ENCODE peak calls at places on chromosomes 4 and X, in nine cellular contexts. One of them, this sample, is unnamed.

GRCh38 chr4:168803727-168804126 is 206.3 kb downstream of the CBR4 start:
- DNase-seq in astrocyte: peak
- DNase-seq in GM12878: no peak
- DNase-seq in neural progenitor cell: peak
- DNase-seq in IMR-90: peak
- DNase-seq in fibroblast of lung: peak
- DNase-seq in HepG2: no peak
- DNase-seq in K562: no peak
- DNase-seq in HCT116: no peak
- DNase-seq in this sample: peak

GRCh38 chrX:43655961-43656494 is at the start of gene MAOA:
- DNase-seq in HepG2: peak
- DNase-seq in IMR-90: no peak
- DNase-seq in neural progenitor cell: peak
- DNase-seq in GM12878: no peak
- DNase-seq in K562: no peak
- DNase-seq in astrocyte: no peak
- DNase-seq in fibroblast of lung: peak
- DNase-seq in HCT116: no peak
- DNase-seq in this sample: no peak

GRCh38 chr4:926538-926937 is 5.6 kb downstream of the GAK start:
- DNase-seq in astrocyte: no peak
- DNase-seq in HepG2: peak
- DNase-seq in IMR-90: no peak
- DNase-seq in K562: peak
- DNase-seq in fibroblast of lung: peak
- DNase-seq in neural progenitor cell: peak
- DNase-seq in GM12878: no peak
- DNase-seq in HCT116: no peak
- DNase-seq in this sample: no peak

GRCh38 chr4:152500798-152501434 is 35.0 kb downstream of the FBXW7 start:
- DNase-seq in astrocyte: peak
- DNase-seq in HepG2: peak
- DNase-seq in HCT116: peak
- DNase-seq in fibroblast of lung: peak
- DNase-seq in K562: peak
- DNase-seq in GM12878: peak
- DNase-seq in neural progenitor cell: peak
- DNase-seq in IMR-90: peak
- DNase-seq in this sample: peak

GRCh38 chr4:38985363-38986065 is 46.7 kb downstream of the TMEM156 start:
- DNase-seq in HepG2: no peak
- DNase-seq in HCT116: no peak
- DNase-seq in GM12878: no peak
- DNase-seq in K562: no peak
- DNase-seq in fibroblast of lung: no peak
- DNase-seq in neural progenitor cell: peak
- DNase-seq in astrocyte: no peak
- DNase-seq in IMR-90: no peak
- DNase-seq in this sample: no peak

GRCh38 chr4:120918788-120919187 is 3.7 kb downstream of the PRDM5 start:
- DNase-seq in K562: no peak
- DNase-seq in HepG2: no peak
- DNase-seq in neural progenitor cell: no peak
- DNase-seq in fibroblast of lung: peak
- DNase-seq in astrocyte: peak
- DNase-seq in HCT116: no peak
- DNase-seq in IMR-90: peak
- DNase-seq in GM12878: no peak
- DNase-seq in this sample: no peak

GRCh38 chr4:147491076-147491475 is 10.2 kb downstream of the EDNRA start:
- DNase-seq in fibroblast of lung: peak
- DNase-seq in astrocyte: no peak
- DNase-seq in HepG2: no peak
- DNase-seq in GM12878: no peak
- DNase-seq in IMR-90: no peak
- DNase-seq in HCT116: no peak
- DNase-seq in neural progenitor cell: no peak
- DNase-seq in K562: no peak
- DNase-seq in this sample: no peak

GRCh38 chrX:63613531-63614028 is 171.4 kb downstream of the ARHGEF9 start:
- DNase-seq in IMR-90: no peak
- DNase-seq in HCT116: no peak
- DNase-seq in HepG2: peak
- DNase-seq in GM12878: no peak
- DNase-seq in neural progenitor cell: no peak
- DNase-seq in K562: peak
- DNase-seq in fibroblast of lung: no peak
- DNase-seq in astrocyte: no peak
- DNase-seq in this sample: no peak

GRCh38 chrX:118329179-118329578 is 16.7 kb upstream of the WDR44 start:
- DNase-seq in HCT116: no peak
- DNase-seq in GM12878: no peak
- DNase-seq in astrocyte: no peak
- DNase-seq in fibroblast of lung: no peak
- DNase-seq in neural progenitor cell: no peak
- DNase-seq in HepG2: no peak
- DNase-seq in K562: peak
- DNase-seq in IMR-90: no peak
- DNase-seq in this sample: no peak

GRCh38 chr4:16124232-16124631 is 40.4 kb upstream of the PROM1 start:
- DNase-seq in HCT116: no peak
- DNase-seq in HepG2: no peak
- DNase-seq in fibroblast of lung: no peak
- DNase-seq in GM12878: no peak
- DNase-seq in neural progenitor cell: no peak
- DNase-seq in astrocyte: no peak
- DNase-seq in K562: no peak
- DNase-seq in IMR-90: no peak
- DNase-seq in this sample: no peak

GRCh38 chr4:147518846-147519767 is 38.2 kb downstream of the EDNRA start:
- DNase-seq in neural progenitor cell: peak
- DNase-seq in GM12878: peak
- DNase-seq in fibroblast of lung: peak
- DNase-seq in K562: peak
- DNase-seq in IMR-90: peak
- DNase-seq in HepG2: peak
- DNase-seq in HCT116: peak
- DNase-seq in astrocyte: peak
- DNase-seq in this sample: no peak

GRCh38 chrX:133258481-133258880 is 40.3 kb upstream of the TFDP3 start:
- DNase-seq in GM12878: no peak
- DNase-seq in K562: no peak
- DNase-seq in fibroblast of lung: peak
- DNase-seq in HCT116: no peak
- DNase-seq in astrocyte: peak
- DNase-seq in HepG2: no peak
- DNase-seq in neural progenitor cell: no peak
- DNase-seq in IMR-90: peak
- DNase-seq in this sample: no peak

GRCh38 chrX:55598333-55598732 is 24.9 kb upstream of the FOXR2 start:
- DNase-seq in GM12878: no peak
- DNase-seq in fibroblast of lung: no peak
- DNase-seq in IMR-90: no peak
- DNase-seq in K562: no peak
- DNase-seq in neural progenitor cell: no peak
- DNase-seq in astrocyte: no peak
- DNase-seq in HepG2: no peak
- DNase-seq in HCT116: no peak
- DNase-seq in this sample: no peak

GRCh38 chrX:123215397-123216089 is 31.5 kb downstream of the GRIA3 start:
- DNase-seq in neural progenitor cell: no peak
- DNase-seq in IMR-90: no peak
- DNase-seq in fibroblast of lung: no peak
- DNase-seq in astrocyte: no peak
- DNase-seq in HepG2: no peak
- DNase-seq in HCT116: no peak
- DNase-seq in K562: peak
- DNase-seq in GM12878: no peak
- DNase-seq in this sample: no peak

GRCh38 chrX:68822641-68823410 is 6.0 kb upstream of the EFNB1 start:
- DNase-seq in fibroblast of lung: peak
- DNase-seq in IMR-90: peak
- DNase-seq in K562: peak
- DNase-seq in HepG2: peak
- DNase-seq in GM12878: no peak
- DNase-seq in HCT116: peak
- DNase-seq in neural progenitor cell: peak
- DNase-seq in astrocyte: peak
- DNase-seq in this sample: no peak

GRCh38 chr4:175946472-175947116 is 119.0 kb upstream of the WDR17 start:
- DNase-seq in HepG2: no peak
- DNase-seq in IMR-90: no peak
- DNase-seq in fibroblast of lung: peak
- DNase-seq in HCT116: no peak
- DNase-seq in K562: no peak
- DNase-seq in astrocyte: no peak
- DNase-seq in neural progenitor cell: no peak
- DNase-seq in GM12878: no peak
- DNase-seq in this sample: no peak

GRCh38 chr4:27066591-27066990 is 205.9 kb downstream of the STIM2 start:
- DNase-seq in GM12878: no peak
- DNase-seq in IMR-90: no peak
- DNase-seq in HCT116: no peak
- DNase-seq in HepG2: no peak
- DNase-seq in fibroblast of lung: no peak
- DNase-seq in neural progenitor cell: no peak
- DNase-seq in K562: no peak
- DNase-seq in astrocyte: no peak
- DNase-seq in this sample: no peak

GRCh38 chr4:59200992-59201391 is 1999.1 kb upstream of the ADGRL3 start:
- DNase-seq in K562: no peak
- DNase-seq in fibroblast of lung: no peak
- DNase-seq in HepG2: no peak
- DNase-seq in GM12878: no peak
- DNase-seq in HCT116: no peak
- DNase-seq in IMR-90: no peak
- DNase-seq in neural progenitor cell: no peak
- DNase-seq in astrocyte: no peak
- DNase-seq in this sample: no peak

GRCh38 chr4:46586566-46586965 is 196.6 kb upstream of the GABRA2 start:
- DNase-seq in HCT116: no peak
- DNase-seq in astrocyte: no peak
- DNase-seq in K562: no peak
- DNase-seq in neural progenitor cell: peak
- DNase-seq in HepG2: no peak
- DNase-seq in IMR-90: no peak
- DNase-seq in GM12878: no peak
- DNase-seq in fibroblast of lung: no peak
- DNase-seq in this sample: no peak

GRCh38 chr4:66108898-66109297 is 438.6 kb upstream of the EPHA5 start:
- DNase-seq in HepG2: no peak
- DNase-seq in fibroblast of lung: no peak
- DNase-seq in GM12878: no peak
- DNase-seq in K562: no peak
- DNase-seq in astrocyte: no peak
- DNase-seq in HCT116: no peak
- DNase-seq in IMR-90: no peak
- DNase-seq in neural progenitor cell: no peak
- DNase-seq in this sample: no peak
- TF ChIP-seq CTCF in HepG2: no peak
- TF ChIP-seq CTCF in fibroblast of lung: no peak
- TF ChIP-seq CTCF in GM12878: no peak
- TF ChIP-seq CTCF in K562: no peak
- TF ChIP-seq CTCF in astrocyte: no peak
- TF ChIP-seq CTCF in HCT116: no peak
- TF ChIP-seq CTCF in IMR-90: no peak
- TF ChIP-seq CTCF in neural progenitor cell: peak
- TF ChIP-seq CTCF in this sample: no peak

DNA sequence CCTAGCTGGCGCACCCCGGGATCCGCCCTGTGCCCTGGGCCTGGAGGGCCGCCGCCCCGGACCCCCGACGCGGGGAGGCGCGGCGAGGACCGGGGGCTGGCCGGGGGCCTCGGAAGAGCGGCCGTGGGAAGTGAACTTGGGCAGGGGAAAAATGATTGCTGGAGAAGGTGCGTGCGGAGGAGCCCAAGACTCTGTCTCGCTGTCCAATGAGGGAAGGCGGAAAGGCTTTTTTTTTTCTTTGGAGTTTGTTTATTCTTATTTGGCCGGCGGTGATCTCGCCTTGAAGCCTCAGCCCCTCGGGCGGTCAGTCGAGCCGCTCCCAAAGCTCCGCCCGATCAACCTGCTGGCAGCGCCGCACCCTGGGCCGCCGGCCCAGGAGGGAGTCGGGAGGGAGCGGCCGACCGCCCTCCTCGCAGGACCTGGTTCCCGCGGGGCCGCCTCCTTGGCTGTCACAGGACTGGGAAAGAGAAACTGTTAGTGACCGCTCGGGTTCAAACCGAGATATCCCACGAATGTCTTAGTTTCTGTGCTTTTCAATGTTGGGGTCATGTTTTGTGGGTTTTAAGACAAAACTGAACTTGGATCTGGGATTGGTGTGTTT is 2.5 kb downstream of the CPEB2 start:
- DNase-seq in HepG2: peak
- DNase-seq in neural progenitor cell: peak
- DNase-seq in fibroblast of lung: peak
- DNase-seq in IMR-90: peak
- DNase-seq in K562: peak
- DNase-seq in HCT116: no peak
- DNase-seq in GM12878: no peak
- DNase-seq in astrocyte: peak
- DNase-seq in this sample: no peak
- H3K9ac ChIP-seq in HepG2: peak
- H3K9ac ChIP-seq in neural progenitor cell: no peak
- H3K9ac ChIP-seq in fibroblast of lung: peak
- H3K9ac ChIP-seq in IMR-90: peak
- H3K9ac ChIP-seq in K562: peak
- H3K9ac ChIP-seq in HCT116: peak
- H3K9ac ChIP-seq in GM12878: peak
- H3K9ac ChIP-seq in astrocyte: peak
- H3K9ac ChIP-seq in this sample: peak

GRCh38 chr4:164935363-164935762 is 42.1 kb downstream of the TRIM61 start:
- DNase-seq in neural progenitor cell: peak
- DNase-seq in HCT116: peak
- DNase-seq in HepG2: peak
- DNase-seq in GM12878: peak
- DNase-seq in K562: peak
- DNase-seq in fibroblast of lung: no peak
- DNase-seq in IMR-90: no peak
- DNase-seq in astrocyte: no peak
- DNase-seq in this sample: no peak
- TF ChIP-seq CTCF in neural progenitor cell: peak
- TF ChIP-seq CTCF in HCT116: peak
- TF ChIP-seq CTCF in HepG2: peak
- TF ChIP-seq CTCF in GM12878: peak
- TF ChIP-seq CTCF in K562: no peak
- TF ChIP-seq CTCF in fibroblast of lung: no peak
- TF ChIP-seq CTCF in IMR-90: no peak
- TF ChIP-seq CTCF in astrocyte: no peak
- TF ChIP-seq CTCF in this sample: peak

DNA sequence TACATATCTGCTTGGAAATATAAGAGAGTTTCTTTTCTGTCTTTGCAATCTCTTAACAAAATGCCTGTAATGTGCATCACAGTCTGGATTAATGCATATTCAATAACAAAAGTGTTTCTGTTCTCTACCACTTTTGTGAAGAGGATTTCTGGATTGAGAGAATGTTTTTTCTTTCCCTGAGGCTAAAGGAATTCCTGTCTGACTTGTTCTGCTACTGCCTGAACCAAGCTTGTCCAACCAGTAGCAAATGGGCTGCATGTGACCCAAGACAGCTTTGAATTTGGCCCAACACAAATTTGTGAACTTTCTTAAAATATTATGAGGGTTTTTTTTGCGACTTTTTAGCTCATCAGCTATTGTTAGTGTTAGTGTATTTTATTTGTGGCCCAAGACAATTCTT is 1133.9 kb downstream of the SH3BGRL start:
- DNase-seq in K562: no peak
- DNase-seq in HepG2: no peak
- DNase-seq in fibroblast of lung: no peak
- DNase-seq in astrocyte: no peak
- DNase-seq in GM12878: no peak
- DNase-seq in IMR-90: no peak
- DNase-seq in neural progenitor cell: no peak
- DNase-seq in HCT116: no peak
- DNase-seq in this sample: no peak
- H3K9ac ChIP-seq in K562: no peak
- H3K9ac ChIP-seq in HepG2: no peak
- H3K9ac ChIP-seq in fibroblast of lung: no peak
- H3K9ac ChIP-seq in astrocyte: no peak
- H3K9ac ChIP-seq in GM12878: no peak
- H3K9ac ChIP-seq in IMR-90: no peak
- H3K9ac ChIP-seq in neural progenitor cell: no peak
- H3K9ac ChIP-seq in HCT116: no peak
- H3K9ac ChIP-seq in this sample: no peak

This sample was measured in keratinocyte.